ENCODE peak calls at places on chromosomes 1 and 21, in four cellular contexts. One of them, this sample, is unnamed. For H3K4me1, the result is how much of the 10 kb centered on the place peaks cover.

GRCh38 chr1:243482237-243483022 is 226.6 kb downstream of the SDCCAG8 start:
- DNase-seq in kidney: peak
- DNase-seq in naive thymus-derived CD4-positive, alpha-beta T cell: no peak
- DNase-seq in trophoblast cell: peak
- DNase-seq in this sample: peak

GRCh38 chr1:93607814-93608187 is 73.8 kb downstream of the BCAR3 start:
- DNase-seq in kidney: no peak
- DNase-seq in naive thymus-derived CD4-positive, alpha-beta T cell: no peak
- DNase-seq in trophoblast cell: no peak
- DNase-seq in this sample: no peak

GRCh38 chr1:222058249-222058648 is 316.4 kb upstream of the DUSP10 start:
- DNase-seq in kidney: no peak
- DNase-seq in naive thymus-derived CD4-positive, alpha-beta T cell: no peak
- DNase-seq in trophoblast cell: no peak
- DNase-seq in this sample: no peak

GRCh38 chr1:155871390-155871789 is 12.0 kb downstream of the SYT11 start:
- DNase-seq in kidney: no peak
- DNase-seq in naive thymus-derived CD4-positive, alpha-beta T cell: no peak
- DNase-seq in trophoblast cell: no peak
- DNase-seq in this sample: no peak

GRCh38 chr1:212367474-212368072 is 47.1 kb downstream of the PACC1 start:
- DNase-seq in kidney: no peak
- DNase-seq in naive thymus-derived CD4-positive, alpha-beta T cell: no peak
- DNase-seq in trophoblast cell: no peak
- DNase-seq in this sample: no peak

GRCh38 chr1:94660994-94661393 is 119.4 kb upstream of the F3 start:
- DNase-seq in kidney: no peak
- DNase-seq in naive thymus-derived CD4-positive, alpha-beta T cell: no peak
- DNase-seq in trophoblast cell: no peak
- DNase-seq in this sample: no peak

GRCh38 chr1:197302775-197303174 is 34.7 kb downstream of the CRB1 start:
- DNase-seq in kidney: no peak
- DNase-seq in naive thymus-derived CD4-positive, alpha-beta T cell: no peak
- DNase-seq in trophoblast cell: no peak
- DNase-seq in this sample: peak

GRCh38 chr1:111469539-111469938 is 4.2 kb upstream of the C1orf162 start:
- DNase-seq in kidney: no peak
- DNase-seq in naive thymus-derived CD4-positive, alpha-beta T cell: no peak
- DNase-seq in trophoblast cell: no peak
- DNase-seq in this sample: no peak

GRCh38 chr1:183143576-183144315 is 42.3 kb upstream of the LAMC2 start:
- DNase-seq in kidney: no peak
- DNase-seq in naive thymus-derived CD4-positive, alpha-beta T cell: no peak
- DNase-seq in trophoblast cell: no peak
- DNase-seq in this sample: no peak

GRCh38 chr1:180258290-180258689 is 28.2 kb downstream of the LHX4 start:
- DNase-seq in kidney: no peak
- DNase-seq in naive thymus-derived CD4-positive, alpha-beta T cell: no peak
- DNase-seq in trophoblast cell: no peak
- DNase-seq in this sample: no peak

GRCh38 chr1:113981962-113982931 is 3.0 kb downstream of the OLFML3 start:
- DNase-seq in kidney: no peak
- DNase-seq in naive thymus-derived CD4-positive, alpha-beta T cell: no peak
- DNase-seq in trophoblast cell: no peak
- DNase-seq in this sample: no peak

GRCh38 chr1:23673086-23673813 is 18.4 kb upstream of the RPL11 start:
- DNase-seq in kidney: no peak
- DNase-seq in naive thymus-derived CD4-positive, alpha-beta T cell: no peak
- DNase-seq in trophoblast cell: peak
- DNase-seq in this sample: peak

GRCh38 chr1:923131-923990 is at the start of gene SAMD11:
- DNase-seq in kidney: peak
- DNase-seq in naive thymus-derived CD4-positive, alpha-beta T cell: peak
- DNase-seq in trophoblast cell: no peak
- DNase-seq in this sample: peak

GRCh38 chr1:173590557-173590956 is 12.3 kb downstream of the SLC9C2 start:
- DNase-seq in kidney: no peak
- DNase-seq in naive thymus-derived CD4-positive, alpha-beta T cell: no peak
- DNase-seq in trophoblast cell: no peak
- DNase-seq in this sample: no peak

GRCh38 chr1:172719694-172720138 is 60.8 kb downstream of the FASLG start:
- DNase-seq in kidney: no peak
- DNase-seq in naive thymus-derived CD4-positive, alpha-beta T cell: peak
- DNase-seq in trophoblast cell: no peak
- DNase-seq in this sample: no peak

GRCh38 chr1:9317591-9318331 is 25.1 kb downstream of the SPSB1 start:
- DNase-seq in kidney: no peak
- DNase-seq in naive thymus-derived CD4-positive, alpha-beta T cell: no peak
- DNase-seq in trophoblast cell: no peak
- DNase-seq in this sample: peak

DNA sequence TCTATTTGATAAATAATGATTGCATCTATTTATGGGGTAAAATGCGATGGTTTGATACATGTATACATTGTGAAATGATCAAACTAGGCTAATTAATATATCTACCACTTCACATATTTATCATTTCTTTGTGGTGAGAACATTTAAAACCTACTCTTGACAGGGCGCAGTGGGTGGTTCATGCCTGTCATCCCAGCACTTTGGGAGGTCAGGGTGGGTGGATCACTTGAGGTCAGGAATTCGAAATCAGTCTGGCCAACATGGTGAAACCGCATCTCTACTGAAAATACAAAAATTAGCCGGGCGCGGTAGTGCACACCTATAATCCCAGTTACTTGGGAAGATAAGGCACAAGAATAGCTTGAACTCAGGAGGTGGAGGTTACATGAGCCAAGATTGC is 25.3 kb downstream of the PLEKHA6 start:
- DNase-seq in kidney: no peak
- DNase-seq in naive thymus-derived CD4-positive, alpha-beta T cell: no peak
- DNase-seq in trophoblast cell: no peak
- DNase-seq in this sample: no peak
- H3K4me1 ChIP-seq in kidney: under half
- H3K4me1 ChIP-seq in naive thymus-derived CD4-positive, alpha-beta T cell: under half
- H3K4me1 ChIP-seq in trophoblast cell: under half
- H3K4me1 ChIP-seq in this sample: under half

GRCh38 chr1:11691302-11691914 is at the start of gene DRAXIN:
- DNase-seq in kidney: peak
- DNase-seq in naive thymus-derived CD4-positive, alpha-beta T cell: no peak
- DNase-seq in trophoblast cell: no peak
- DNase-seq in this sample: no peak

GRCh38 chr1:11692899-11693590 is 1.5 kb downstream of the DRAXIN start:
- DNase-seq in kidney: no peak
- DNase-seq in naive thymus-derived CD4-positive, alpha-beta T cell: no peak
- DNase-seq in trophoblast cell: no peak
- DNase-seq in this sample: peak

GRCh38 chr1:11690132-11690668 is 1.3 kb upstream of the DRAXIN start:
- DNase-seq in kidney: no peak
- DNase-seq in naive thymus-derived CD4-positive, alpha-beta T cell: no peak
- DNase-seq in trophoblast cell: no peak
- DNase-seq in this sample: no peak

GRCh38 chr1:11691928-11692711 is 610 bp downstream of the DRAXIN start:
- DNase-seq in kidney: no peak
- DNase-seq in naive thymus-derived CD4-positive, alpha-beta T cell: no peak
- DNase-seq in trophoblast cell: no peak
- DNase-seq in this sample: no peak

GRCh38 chr1:11690669-11691301 is 725 bp upstream of the DRAXIN start:
- DNase-seq in kidney: no peak
- DNase-seq in naive thymus-derived CD4-positive, alpha-beta T cell: no peak
- DNase-seq in trophoblast cell: no peak
- DNase-seq in this sample: no peak
- H3K4me3 ChIP-seq in kidney: peak
- H3K4me3 ChIP-seq in naive thymus-derived CD4-positive, alpha-beta T cell: no peak
- H3K4me3 ChIP-seq in trophoblast cell: peak
- H3K4me3 ChIP-seq in this sample: no peak

GRCh38 chr21:44723177-44724131 is 12.1 kb upstream of the TSPEAR start:
- DNase-seq in kidney: peak
- DNase-seq in naive thymus-derived CD4-positive, alpha-beta T cell: no peak
- DNase-seq in trophoblast cell: no peak
- DNase-seq in this sample: no peak
- H3K27ac ChIP-seq in kidney: no peak
- H3K27ac ChIP-seq in naive thymus-derived CD4-positive, alpha-beta T cell: no peak
- H3K27ac ChIP-seq in trophoblast cell: no peak
- H3K27ac ChIP-seq in this sample: no peak

DNA sequence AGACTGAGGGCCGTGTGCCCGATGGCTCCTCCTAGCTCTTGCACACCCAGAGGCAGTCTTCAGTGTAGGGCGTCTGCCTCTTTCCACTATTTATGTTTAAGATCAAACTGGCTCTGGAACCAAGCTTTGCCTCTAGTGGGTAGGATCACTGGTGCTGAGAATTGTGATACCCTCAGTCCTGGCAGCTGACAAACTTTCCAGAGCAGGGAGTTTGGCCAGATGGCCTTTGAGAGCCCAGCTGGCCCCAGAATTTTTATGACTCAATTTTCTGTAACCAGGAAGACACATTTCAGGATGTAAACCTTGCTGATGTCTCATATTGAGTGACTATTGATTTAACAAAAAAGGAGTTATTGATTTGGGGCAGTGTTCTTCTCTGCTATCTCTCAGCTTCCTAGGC is 6.7 kb downstream of the COQ8A start:
- DNase-seq in kidney: no peak
- DNase-seq in naive thymus-derived CD4-positive, alpha-beta T cell: no peak
- DNase-seq in trophoblast cell: no peak
- DNase-seq in this sample: no peak
- H3K4me1 ChIP-seq in kidney: under half
- H3K4me1 ChIP-seq in naive thymus-derived CD4-positive, alpha-beta T cell: under half
- H3K4me1 ChIP-seq in trophoblast cell: under half
- H3K4me1 ChIP-seq in this sample: under half

DNA sequence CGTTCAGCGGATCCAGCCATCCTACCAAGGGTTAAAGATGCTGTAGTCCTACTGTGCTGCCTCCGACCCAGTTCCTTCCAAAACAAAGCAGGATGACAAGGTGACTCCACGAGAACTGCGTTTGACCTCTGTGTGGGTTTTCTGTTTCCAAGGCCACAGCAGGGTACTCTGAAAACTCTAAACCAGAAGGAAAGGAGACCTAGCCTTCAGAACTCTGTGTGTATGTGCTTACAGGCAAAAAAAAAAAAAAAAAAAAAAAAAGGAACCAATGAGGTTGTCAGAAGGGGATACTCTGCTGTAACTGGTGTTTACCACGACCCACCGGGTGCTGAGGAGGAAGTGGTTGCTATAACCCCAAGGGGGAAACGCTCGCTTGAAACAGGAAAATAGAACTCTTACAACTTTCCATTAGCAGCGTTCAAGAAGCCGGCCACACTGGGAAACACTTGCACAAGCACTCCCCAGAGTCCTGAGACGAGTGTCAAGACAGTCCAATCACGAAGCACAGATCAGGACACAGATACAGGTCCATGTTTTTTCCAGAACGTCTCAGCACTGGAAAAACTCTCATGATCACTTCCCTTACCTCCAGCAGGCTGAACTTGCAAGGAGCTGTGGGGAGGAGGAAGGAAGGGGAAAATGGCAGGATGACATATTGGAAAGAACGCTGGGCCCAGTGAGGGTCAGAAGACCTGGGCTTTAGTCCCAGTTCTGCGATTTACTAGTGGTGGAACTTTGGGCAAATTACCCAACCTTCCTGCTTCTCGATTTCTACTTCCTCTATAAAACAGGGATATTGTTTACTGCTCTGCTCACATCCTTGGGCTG is 64.0 kb downstream of the ITPKB start:
- DNase-seq in kidney: peak
- DNase-seq in naive thymus-derived CD4-positive, alpha-beta T cell: peak
- DNase-seq in trophoblast cell: no peak
- DNase-seq in this sample: no peak
- H3K4me3 ChIP-seq in kidney: no peak
- H3K4me3 ChIP-seq in naive thymus-derived CD4-positive, alpha-beta T cell: peak
- H3K4me3 ChIP-seq in trophoblast cell: no peak
- H3K4me3 ChIP-seq in this sample: no peak

GRCh38 chr1:200427744-200428143 is 17.9 kb upstream of the ZNF281 start:
- DNase-seq in kidney: no peak
- DNase-seq in naive thymus-derived CD4-positive, alpha-beta T cell: no peak
- DNase-seq in trophoblast cell: no peak
- DNase-seq in this sample: no peak

GRCh38 chr1:200426196-200426595 is 16.4 kb upstream of the ZNF281 start:
- DNase-seq in kidney: no peak
- DNase-seq in naive thymus-derived CD4-positive, alpha-beta T cell: no peak
- DNase-seq in trophoblast cell: no peak
- DNase-seq in this sample: no peak

GRCh38 chr1:200432586-200432985 is 22.8 kb upstream of the ZNF281 start:
- DNase-seq in kidney: no peak
- DNase-seq in naive thymus-derived CD4-positive, alpha-beta T cell: no peak
- DNase-seq in trophoblast cell: no peak
- DNase-seq in this sample: no peak

GRCh38 chr1:200428482-200429205 is 18.8 kb upstream of the ZNF281 start:
- DNase-seq in kidney: no peak
- DNase-seq in naive thymus-derived CD4-positive, alpha-beta T cell: no peak
- DNase-seq in trophoblast cell: no peak
- DNase-seq in this sample: no peak

GRCh38 chr1:200429221-200429751 is 19.4 kb upstream of the ZNF281 start:
- DNase-seq in kidney: no peak
- DNase-seq in naive thymus-derived CD4-positive, alpha-beta T cell: no peak
- DNase-seq in trophoblast cell: no peak
- DNase-seq in this sample: no peak
- H3K27ac ChIP-seq in kidney: no peak
- H3K27ac ChIP-seq in naive thymus-derived CD4-positive, alpha-beta T cell: no peak
- H3K27ac ChIP-seq in trophoblast cell: no peak
- H3K27ac ChIP-seq in this sample: no peak

GRCh38 chr1:47924649-47925048 is 72.5 kb downstream of the TRABD2B start:
- DNase-seq in kidney: no peak
- DNase-seq in naive thymus-derived CD4-positive, alpha-beta T cell: no peak
- DNase-seq in trophoblast cell: no peak
- DNase-seq in this sample: no peak

GRCh38 chr1:47919113-47919833 is 77.9 kb downstream of the TRABD2B start:
- DNase-seq in kidney: no peak
- DNase-seq in naive thymus-derived CD4-positive, alpha-beta T cell: no peak
- DNase-seq in trophoblast cell: no peak
- DNase-seq in this sample: no peak

GRCh38 chr1:47918257-47918867 is 78.8 kb downstream of the TRABD2B start:
- DNase-seq in kidney: no peak
- DNase-seq in naive thymus-derived CD4-positive, alpha-beta T cell: no peak
- DNase-seq in trophoblast cell: no peak
- DNase-seq in this sample: no peak

GRCh38 chr1:47923513-47923912 is 73.7 kb downstream of the TRABD2B start:
- DNase-seq in kidney: no peak
- DNase-seq in naive thymus-derived CD4-positive, alpha-beta T cell: no peak
- DNase-seq in trophoblast cell: no peak
- DNase-seq in this sample: no peak

GRCh38 chr1:47921935-47922415 is 75.2 kb downstream of the TRABD2B start:
- DNase-seq in kidney: no peak
- DNase-seq in naive thymus-derived CD4-positive, alpha-beta T cell: no peak
- DNase-seq in trophoblast cell: no peak
- DNase-seq in this sample: no peak
- H3K4me1 ChIP-seq in kidney: under half
- H3K4me1 ChIP-seq in naive thymus-derived CD4-positive, alpha-beta T cell: under half
- H3K4me1 ChIP-seq in trophoblast cell: under half
- H3K4me1 ChIP-seq in this sample: under half